ENCODE peak calls at places on chromosome 1, in four cellular contexts. W is aorta, A is cardiac muscle cell, M is mammary epithelial cell. O is an unnamed sample.
A peak's percentile ranks its signal among the peaks of the same experiment; 100 is the strongest.

GRCh38 chr1:101291562-101292035 is 54.8 kb downstream of the S1PR1 start:
- DNase-seq in A (peak; percentile 30), W (no peak), M (peak; percentile 81), O (peak; percentile 86)

GRCh38 chr1:90786709-90787108 is 69.6 kb upstream of the BARHL2 start:
- DNase-seq in W (no peak), M (no peak), A (no peak), O (no peak)

GRCh38 chr1:149843302-149844041 is 55.9 kb upstream of the BOLA1 start:
- DNase-seq in A (peak; percentile 10), W (no peak), M (no peak), O (peak; percentile 13)

GRCh38 chr1:181044449-181044966 is 10.7 kb downstream of the MR1 start:
- DNase-seq in W (no peak), M (peak; percentile 97), A (no peak), O (no peak)

GRCh38 chr1:54384921-54385726 is 21.1 kb downstream of the SSBP3 start:
- DNase-seq in M (no peak), W (no peak), A (no peak), O (peak; percentile 28)

GRCh38 chr1:44962729-44963128 is 23.7 kb downstream of the EIF2B3 start:
- DNase-seq in M (no peak), A (no peak), W (no peak), O (no peak)

GRCh38 chr1:222279591-222279990 is 268.3 kb downstream of the HHIPL2 start:
- DNase-seq in A (no peak), W (no peak), M (no peak), O (no peak)

GRCh38 chr1:22814176-22815042 is 103.8 kb downstream of the EPHB2 start:
- DNase-seq in A (no peak), W (no peak), M (no peak), O (no peak)

GRCh38 chr1:97038410-97038809 is 316.8 kb downstream of the PTBP2 start:
- DNase-seq in M (peak; percentile 64), A (no peak), W (no peak), O (no peak)

GRCh38 chr1:183002797-183003594 is 20.2 kb upstream of the LAMC1 start:
- DNase-seq in A (no peak), W (no peak), M (no peak), O (peak; percentile 20)

GRCh38 chr1:29671957-29672356 is 435.6 kb downstream of the PTPRU start:
- DNase-seq in M (no peak), A (no peak), W (no peak), O (no peak)

GRCh38 chr1:162389021-162389818 is 7.7 kb downstream of the C1orf226 start:
- DNase-seq in W (no peak), A (no peak), M (peak; percentile 60), O (peak; percentile 47)

GRCh38 chr1:15364740-15365139 is 44.9 kb upstream of the EFHD2 start:
- DNase-seq in M (no peak), A (no peak), W (no peak), O (no peak)

GRCh38 chr1:23736437-23737134 is 6.7 kb upstream of the ELOA start:
- DNase-seq in A (no peak), W (no peak), M (no peak), O (no peak)

GRCh38 chr1:211839106-211839505 is 8.5 kb upstream of the LPGAT1 start:
- DNase-seq in A (no peak), M (no peak), W (no peak), O (no peak)

GRCh38 chr1:54219688-54220003 is 19.7 kb downstream of the MRPL37 start:
- DNase-seq in W (no peak), M (no peak), A (no peak), O (no peak)

GRCh38 chr1:92410706-92411105 is 76.0 kb downstream of the GFI1 start:
- DNase-seq in W (no peak), A (no peak), M (no peak), O (no peak)

GRCh38 chr1:63189677-63190076 is 132.7 kb upstream of the FOXD3 start:
- DNase-seq in M (no peak), A (no peak), W (no peak), O (peak; percentile 1)

GRCh38 chr1:50427818-50428779 is 4.9 kb upstream of the DMRTA2 start:
- DNase-seq in M (no peak), A (no peak), W (peak; percentile 71), O (no peak)

GRCh38 chr1:32042330-32042729 is 28.7 kb downstream of the KHDRBS1 start:
- DNase-seq in A (no peak), M (no peak), W (no peak), O (no peak)

GRCh38 chr1:97632075-97632474 is 288.8 kb downstream of the DPYD start:
- DNase-seq in W (no peak), M (peak; percentile 13), A (peak; percentile 64), O (no peak)

GRCh38 chr1:55699151-55699695 is 484.1 kb upstream of the USP24 start:
- DNase-seq in W (no peak), A (no peak), M (no peak), O (no peak)

GRCh38 chr1:54136269-54136896 is 16.4 kb downstream of the CDCP2 start:
- DNase-seq in A (no peak), W (no peak), M (no peak), O (no peak)

GRCh38 chr1:20481158-20481617 is 4.8 kb downstream of the CAMK2N1 start:
- DNase-seq in M (peak; percentile 79), W (no peak), A (no peak), O (no peak)
- H3K4me1 ChIP-seq in M (peaks cover 31% of the 10 kb centered on the region), W (no peaks in the 10 kb centered on the region), A (no peaks in the 10 kb centered on the region), O (peaks cover 17% of the 10 kb centered on the region)

GRCh38 chr1:234940841-234941240 is 187.8 kb downstream of the TOMM20 start:
- DNase-seq in M (no peak), W (no peak), A (no peak), O (no peak)

GRCh38 chr1:234938114-234938513 is 190.5 kb downstream of the TOMM20 start:
- DNase-seq in A (no peak), W (no peak), M (no peak), O (no peak)

GRCh38 chr1:234936631-234937389 is 191.8 kb downstream of the TOMM20 start:
- DNase-seq in W (no peak), M (no peak), A (no peak), O (no peak)

GRCh38 chr1:234941711-234942320 is 186.8 kb downstream of the TOMM20 start:
- DNase-seq in W (no peak), M (no peak), A (no peak), O (peak; percentile 15)

GRCh38 chr1:234938924-234939323 is 189.7 kb downstream of the TOMM20 start:
- DNase-seq in W (no peak), M (no peak), A (no peak), O (no peak)
- H3K4me1 ChIP-seq in W (no peaks in the 10 kb centered on the region), M (no peaks in the 10 kb centered on the region), A (no peaks in the 10 kb centered on the region), O (peaks cover 10% of the 10 kb centered on the region)

GRCh38 chr1:26544156-26544555 is 14.6 kb downstream of the RPS6KA1 start:
- DNase-seq in A (no peak), M (no peak), W (no peak), O (no peak)
- H3K4me1 ChIP-seq in A (peaks cover 18% of the 10 kb centered on the region), M (peaks cover 60% of the 10 kb centered on the region), W (no peaks in the 10 kb centered on the region), O (peaks cover 15% of the 10 kb centered on the region)

DNA sequence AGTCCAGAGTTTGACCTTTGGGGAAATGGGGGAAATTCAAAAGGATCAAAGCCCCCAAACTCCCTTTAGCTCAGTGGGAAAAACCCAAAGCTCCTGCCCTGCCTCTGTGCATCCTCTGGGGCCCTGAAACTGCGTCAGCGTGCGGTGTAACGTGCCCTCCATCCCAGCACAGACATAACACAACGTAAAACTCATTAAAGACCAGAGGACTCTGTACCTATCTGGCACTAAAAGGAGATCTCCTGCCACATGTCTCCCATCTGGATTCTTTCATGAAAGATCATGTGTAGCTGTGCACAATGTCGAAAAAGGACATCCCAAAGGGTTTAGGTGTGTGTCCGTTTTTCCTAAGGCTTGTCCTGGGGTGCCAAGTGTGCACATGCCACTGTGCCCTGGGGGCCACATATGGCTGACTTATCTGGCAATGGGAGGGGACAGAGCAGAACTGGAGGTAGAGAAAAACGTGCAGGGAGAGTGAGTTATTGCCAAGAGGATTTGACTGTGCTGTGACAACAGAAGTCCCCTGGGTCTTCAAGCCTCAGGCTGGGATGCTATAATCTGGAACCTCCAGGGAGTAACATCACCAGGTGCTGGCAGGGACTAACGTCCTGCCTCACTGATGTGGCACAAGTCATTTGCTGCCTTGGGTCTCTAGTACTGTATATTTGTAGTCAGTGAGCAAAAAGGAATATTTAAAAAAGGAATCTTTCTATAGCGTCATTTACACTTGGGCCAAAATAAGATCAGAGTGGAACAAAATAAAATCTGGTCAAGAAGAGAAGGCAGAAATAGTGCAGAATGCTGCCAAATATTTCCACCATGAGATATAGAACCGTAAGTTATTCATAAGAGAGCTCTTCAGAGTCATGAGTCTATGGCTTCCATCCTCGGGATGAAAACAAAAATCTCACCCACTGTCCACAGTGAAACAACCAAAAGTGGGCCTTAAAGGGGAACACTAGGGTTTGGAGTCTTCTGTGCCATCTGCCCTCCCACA is 52.3 kb downstream of the ITPKB start:
- DNase-seq in M (no peak), A (no peak), W (no peak), O (no peak)
- H3K4me1 ChIP-seq in M (peaks cover 10% of the 10 kb centered on the region), A (peaks cover 30% of the 10 kb centered on the region), W (peaks cover 11% of the 10 kb centered on the region), O (peaks cover 13% of the 10 kb centered on the region)

GRCh38 chr1:237220243-237220642 is 178.3 kb downstream of the RYR2 start:
- DNase-seq in M (no peak), A (no peak), W (peak; percentile 76), O (no peak)

GRCh38 chr1:237223419-237223818 is 181.4 kb downstream of the RYR2 start:
- DNase-seq in W (no peak), A (no peak), M (no peak), O (no peak)

DNA sequence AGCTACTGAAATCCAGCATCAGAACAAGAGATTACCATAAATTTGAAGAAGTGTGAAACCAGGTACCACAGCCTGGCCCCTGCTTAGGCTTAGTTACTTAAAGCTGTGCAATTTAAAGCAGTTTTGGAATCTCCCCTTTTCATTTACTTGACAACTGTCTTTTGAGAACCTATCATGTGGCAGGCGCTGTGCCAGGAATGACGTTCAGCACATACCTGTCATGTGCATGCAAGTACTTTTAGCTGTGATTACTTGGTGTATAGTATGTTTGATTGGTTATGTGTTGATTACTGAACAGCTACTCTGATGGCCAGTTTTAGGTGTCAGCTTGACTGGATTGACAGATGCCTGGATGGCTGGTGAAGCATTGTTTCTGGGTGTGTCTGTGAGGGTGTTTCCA is 177.8 kb downstream of the RYR2 start:
- DNase-seq in A (no peak), W (no peak), M (no peak), O (no peak)
- H3K4me1 ChIP-seq in A (peaks cover 21% of the 10 kb centered on the region), W (peaks cover 4% of the 10 kb centered on the region), M (no peaks in the 10 kb centered on the region), O (no peaks in the 10 kb centered on the region)

GRCh38 chr1:198559362-198559761 is 18.9 kb upstream of the ATP6V1G3 start:
- DNase-seq in W (no peak), M (no peak), A (no peak), O (no peak)
- H3K4me1 ChIP-seq in W (no peaks in the 10 kb centered on the region), M (peaks cover 5% of the 10 kb centered on the region), A (no peaks in the 10 kb centered on the region), O (no peaks in the 10 kb centered on the region)

GRCh38 chr1:40384887-40385286 is 11.4 kb downstream of the SMAP2 start:
- DNase-seq in A (no peak), M (no peak), W (no peak), O (no peak)

GRCh38 chr1:40383488-40384412 is 10.2 kb downstream of the SMAP2 start:
- DNase-seq in M (no peak), A (no peak), W (no peak), O (no peak)

GRCh38 chr1:40385437-40386310 is 12.1 kb downstream of the SMAP2 start:
- DNase-seq in W (no peak), A (no peak), M (no peak), O (no peak)

GRCh38 chr1:40383095-40383487 is 9.6 kb downstream of the SMAP2 start:
- DNase-seq in W (no peak), A (peak; percentile 54), M (no peak), O (no peak)

DNA sequence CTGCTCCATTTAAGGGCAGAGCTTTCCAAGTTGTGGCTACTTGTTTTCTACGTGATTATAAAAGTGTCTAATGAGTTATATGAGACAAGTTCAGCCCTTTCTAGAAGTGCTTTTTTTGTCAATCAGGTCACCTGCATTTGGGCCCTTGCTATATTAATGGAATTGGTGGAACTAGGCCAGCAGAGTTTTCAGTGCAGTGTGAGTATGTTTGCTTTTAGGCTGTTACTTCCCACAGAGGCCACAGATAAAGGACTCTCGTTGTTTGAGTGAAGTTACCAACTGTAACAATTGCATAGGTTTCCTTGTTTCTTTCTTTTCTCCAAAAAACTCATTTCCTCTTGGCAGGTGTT is 10.9 kb downstream of the SMAP2 start:
- DNase-seq in W (no peak), A (no peak), M (no peak), O (no peak)
- H3K4me1 ChIP-seq in W (peaks cover 2% of the 10 kb centered on the region), A (peaks cover 16% of the 10 kb centered on the region), M (peaks cover 16% of the 10 kb centered on the region), O (peaks cover 74% of the 10 kb centered on the region)

O was measured in adipocyte.